ENCODE peak calls at places on chromosome 20, in nine cellular contexts. One of them, this sample, is unnamed.
A peak's percentile ranks its signal among the peaks of the same experiment; 100 is the strongest.

GRCh38 chr20:51749674-51750036 is 18.5 kb downstream of the ATP9A start:
- DNase-seq in HCT116: no peak
- DNase-seq in hepatocyte: no peak
- DNase-seq in thyroid gland: no peak
- DNase-seq in aorta: no peak
- DNase-seq in spleen: no peak
- DNase-seq in CD8-positive, alpha-beta memory T cell: no peak
- DNase-seq in keratinocyte: peak; percentile 15
- DNase-seq in mucosa of descending colon: no peak
- DNase-seq in this sample: no peak

GRCh38 chr20:47677314-47678129 is 107.8 kb downstream of the SULF2 start:
- DNase-seq in mucosa of descending colon: peak; percentile 61
- DNase-seq in CD8-positive, alpha-beta memory T cell: no peak
- DNase-seq in aorta: no peak
- DNase-seq in HCT116: peak; percentile 51
- DNase-seq in thyroid gland: peak; percentile 64
- DNase-seq in keratinocyte: no peak
- DNase-seq in spleen: peak; percentile 85
- DNase-seq in hepatocyte: peak; percentile 83
- DNase-seq in this sample: peak; percentile 42

GRCh38 chr20:61371501-61372150 is 119.6 kb downstream of the CDH4 start:
- DNase-seq in keratinocyte: no peak
- DNase-seq in thyroid gland: no peak
- DNase-seq in mucosa of descending colon: no peak
- DNase-seq in spleen: peak; percentile 66
- DNase-seq in hepatocyte: no peak
- DNase-seq in CD8-positive, alpha-beta memory T cell: no peak
- DNase-seq in HCT116: no peak
- DNase-seq in aorta: peak; percentile 20
- DNase-seq in this sample: no peak

GRCh38 chr20:2109425-2110210 is 8.0 kb downstream of the STK35 start:
- DNase-seq in aorta: no peak
- DNase-seq in CD8-positive, alpha-beta memory T cell: no peak
- DNase-seq in keratinocyte: no peak
- DNase-seq in thyroid gland: peak; percentile 18
- DNase-seq in HCT116: no peak
- DNase-seq in hepatocyte: peak; percentile 47
- DNase-seq in spleen: no peak
- DNase-seq in mucosa of descending colon: peak; percentile 41
- DNase-seq in this sample: peak; percentile 46

GRCh38 chr20:36542019-36542488 is 735 bp downstream of the MYL9 start:
- DNase-seq in CD8-positive, alpha-beta memory T cell: no peak
- DNase-seq in mucosa of descending colon: no peak
- DNase-seq in aorta: peak; percentile 82
- DNase-seq in keratinocyte: no peak
- DNase-seq in spleen: peak; percentile 61
- DNase-seq in thyroid gland: peak; percentile 58
- DNase-seq in hepatocyte: peak; percentile 58
- DNase-seq in HCT116: peak; percentile 33
- DNase-seq in this sample: peak; percentile 38

GRCh38 chr20:24136659-24137246 is 148.2 kb upstream of the GGTLC1 start:
- DNase-seq in CD8-positive, alpha-beta memory T cell: no peak
- DNase-seq in aorta: no peak
- DNase-seq in keratinocyte: peak; percentile 53
- DNase-seq in thyroid gland: no peak
- DNase-seq in HCT116: no peak
- DNase-seq in spleen: no peak
- DNase-seq in hepatocyte: no peak
- DNase-seq in mucosa of descending colon: no peak
- DNase-seq in this sample: no peak

GRCh38 chr20:49591217-49591865 is 23.4 kb upstream of the PTGIS start:
- DNase-seq in spleen: no peak
- DNase-seq in mucosa of descending colon: no peak
- DNase-seq in hepatocyte: peak; percentile 59
- DNase-seq in CD8-positive, alpha-beta memory T cell: no peak
- DNase-seq in aorta: no peak
- DNase-seq in keratinocyte: no peak
- DNase-seq in HCT116: no peak
- DNase-seq in thyroid gland: no peak
- DNase-seq in this sample: no peak

GRCh38 chr20:53829086-53829703 is 235.6 kb upstream of the ZNF217 start:
- DNase-seq in thyroid gland: no peak
- DNase-seq in mucosa of descending colon: no peak
- DNase-seq in aorta: no peak
- DNase-seq in spleen: no peak
- DNase-seq in HCT116: peak; percentile 78
- DNase-seq in hepatocyte: peak; percentile 76
- DNase-seq in CD8-positive, alpha-beta memory T cell: no peak
- DNase-seq in keratinocyte: peak; percentile 78
- DNase-seq in this sample: no peak

GRCh38 chr20:60138263-60139127 is 180.3 kb downstream of the CDH26 start:
- DNase-seq in spleen: peak; percentile 89
- DNase-seq in hepatocyte: no peak
- DNase-seq in HCT116: no peak
- DNase-seq in keratinocyte: no peak
- DNase-seq in aorta: peak; percentile 79
- DNase-seq in CD8-positive, alpha-beta memory T cell: no peak
- DNase-seq in mucosa of descending colon: peak; percentile 68
- DNase-seq in thyroid gland: peak; percentile 66
- DNase-seq in this sample: peak; percentile 48

DNA sequence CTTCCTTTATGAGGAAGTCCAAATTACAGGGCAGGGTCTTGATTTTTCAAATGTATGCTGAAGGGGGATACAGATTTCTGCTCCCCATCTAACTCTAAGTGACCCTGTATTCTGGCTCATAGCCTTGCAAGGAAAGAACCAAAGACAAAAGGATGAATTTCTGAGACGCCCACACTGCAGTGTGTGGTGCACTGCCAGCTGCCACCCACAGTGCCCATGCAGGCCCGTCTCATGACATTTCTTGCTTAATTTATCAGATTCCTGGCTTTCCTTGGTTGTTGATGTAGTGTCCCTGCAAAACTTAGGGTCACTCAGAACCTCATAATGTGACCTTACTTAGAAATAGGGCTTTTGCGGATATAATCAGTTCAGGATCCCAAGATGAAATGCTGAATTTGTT is 68.0 kb downstream of the CBLN4 start:
- DNase-seq in mucosa of descending colon: no peak
- DNase-seq in keratinocyte: no peak
- DNase-seq in aorta: no peak
- DNase-seq in spleen: no peak
- DNase-seq in thyroid gland: no peak
- DNase-seq in hepatocyte: no peak
- DNase-seq in CD8-positive, alpha-beta memory T cell: no peak
- DNase-seq in HCT116: no peak
- DNase-seq in this sample: no peak
- H3K9me3 ChIP-seq in mucosa of descending colon: no peaks in the 10 kb centered on the region
- H3K9me3 ChIP-seq in keratinocyte: no peaks in the 10 kb centered on the region
- H3K9me3 ChIP-seq in aorta: no peaks in the 10 kb centered on the region
- H3K9me3 ChIP-seq in spleen: peaks cover 5% of the 10 kb centered on the region
- H3K9me3 ChIP-seq in thyroid gland: no peaks in the 10 kb centered on the region
- H3K9me3 ChIP-seq in hepatocyte: no peaks in the 10 kb centered on the region
- H3K9me3 ChIP-seq in CD8-positive, alpha-beta memory T cell: no peaks in the 10 kb centered on the region
- H3K9me3 ChIP-seq in HCT116: peaks cover 14% of the 10 kb centered on the region
- H3K9me3 ChIP-seq in this sample: no peaks in the 10 kb centered on the region

GRCh38 chr20:42844751-42845150 is 345.0 kb downstream of the PTPRT start:
- DNase-seq in CD8-positive, alpha-beta memory T cell: no peak
- DNase-seq in thyroid gland: no peak
- DNase-seq in keratinocyte: no peak
- DNase-seq in HCT116: no peak
- DNase-seq in mucosa of descending colon: no peak
- DNase-seq in hepatocyte: no peak
- DNase-seq in aorta: no peak
- DNase-seq in spleen: no peak
- DNase-seq in this sample: no peak
- H3K4me3 ChIP-seq in CD8-positive, alpha-beta memory T cell: no peak overlapping the region
- H3K4me3 ChIP-seq in thyroid gland: no peak overlapping the region
- H3K4me3 ChIP-seq in keratinocyte: no peak overlapping the region
- H3K4me3 ChIP-seq in HCT116: no peak overlapping the region
- H3K4me3 ChIP-seq in mucosa of descending colon: no peak overlapping the region
- H3K4me3 ChIP-seq in hepatocyte: no peak overlapping the region
- H3K4me3 ChIP-seq in aorta: no peak overlapping the region
- H3K4me3 ChIP-seq in spleen: no peak overlapping the region
- H3K4me3 ChIP-seq in this sample: no peak overlapping the region

GRCh38 chr20:44552950-44553908 is 29.1 kb upstream of the PKIG start:
- DNase-seq in keratinocyte: no peak
- DNase-seq in aorta: no peak
- DNase-seq in CD8-positive, alpha-beta memory T cell: no peak
- DNase-seq in thyroid gland: peak; percentile 53
- DNase-seq in mucosa of descending colon: no peak
- DNase-seq in hepatocyte: peak; percentile 40
- DNase-seq in spleen: no peak
- DNase-seq in HCT116: no peak
- DNase-seq in this sample: no peak
- H3K4me1 ChIP-seq in keratinocyte: peaks cover 11% of the 10 kb centered on the region
- H3K4me1 ChIP-seq in aorta: no peaks in the 10 kb centered on the region
- H3K4me1 ChIP-seq in CD8-positive, alpha-beta memory T cell: no peaks in the 10 kb centered on the region
- H3K4me1 ChIP-seq in thyroid gland: peaks cover 19% of the 10 kb centered on the region
- H3K4me1 ChIP-seq in mucosa of descending colon: no peaks in the 10 kb centered on the region
- H3K4me1 ChIP-seq in hepatocyte: peaks cover 47% of the 10 kb centered on the region
- H3K4me1 ChIP-seq in spleen: no peaks in the 10 kb centered on the region
- H3K4me1 ChIP-seq in HCT116: peaks cover 18% of the 10 kb centered on the region
- H3K4me1 ChIP-seq in this sample: peaks cover 5% of the 10 kb centered on the region

DNA sequence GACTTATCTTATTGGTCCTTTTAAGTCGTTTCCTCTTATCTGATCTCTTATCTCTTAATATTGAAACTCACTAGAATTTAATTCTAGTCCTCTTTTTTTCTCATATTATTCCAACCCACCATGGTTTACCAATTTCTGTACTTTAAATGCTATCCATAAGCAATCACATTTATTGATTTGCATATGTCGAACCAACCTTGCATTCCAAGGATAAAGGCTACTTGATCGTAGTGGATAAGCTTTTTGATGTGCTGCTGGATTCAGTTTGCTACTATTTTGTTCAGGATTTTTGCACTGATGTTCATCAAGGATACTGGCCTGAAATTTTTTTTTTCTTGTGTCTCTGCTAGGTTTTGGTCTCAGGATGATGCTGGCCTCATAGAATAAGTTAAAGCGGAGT is 7.7 kb downstream of the DEFB125 start:
- DNase-seq in thyroid gland: no peak
- DNase-seq in mucosa of descending colon: no peak
- DNase-seq in hepatocyte: no peak
- DNase-seq in CD8-positive, alpha-beta memory T cell: no peak
- DNase-seq in aorta: no peak
- DNase-seq in spleen: no peak
- DNase-seq in HCT116: no peak
- DNase-seq in keratinocyte: no peak
- DNase-seq in this sample: no peak
- H3K9me3 ChIP-seq in thyroid gland: no peaks in the 10 kb centered on the region
- H3K9me3 ChIP-seq in mucosa of descending colon: peaks cover 5% of the 10 kb centered on the region
- H3K9me3 ChIP-seq in hepatocyte: no peaks in the 10 kb centered on the region
- H3K9me3 ChIP-seq in CD8-positive, alpha-beta memory T cell: no peaks in the 10 kb centered on the region
- H3K9me3 ChIP-seq in aorta: peaks cover 1% of the 10 kb centered on the region
- H3K9me3 ChIP-seq in spleen: peaks cover 23% of the 10 kb centered on the region
- H3K9me3 ChIP-seq in HCT116: peaks cover 3% of the 10 kb centered on the region
- H3K9me3 ChIP-seq in keratinocyte: no peaks in the 10 kb centered on the region
- H3K9me3 ChIP-seq in this sample: peaks cover 2% of the 10 kb centered on the region

GRCh38 chr20:57396638-57397003 is 5.4 kb downstream of the RBM38 start:
- DNase-seq in aorta: no peak
- DNase-seq in mucosa of descending colon: peak; percentile 16
- DNase-seq in CD8-positive, alpha-beta memory T cell: no peak
- DNase-seq in hepatocyte: no peak
- DNase-seq in keratinocyte: no peak
- DNase-seq in spleen: no peak
- DNase-seq in thyroid gland: no peak
- DNase-seq in HCT116: no peak
- DNase-seq in this sample: no peak
- H3K4me3 ChIP-seq in aorta: no peak overlapping the region
- H3K4me3 ChIP-seq in mucosa of descending colon: no peak overlapping the region
- H3K4me3 ChIP-seq in CD8-positive, alpha-beta memory T cell: peak overlapping the region; percentile 56
- H3K4me3 ChIP-seq in hepatocyte: no peak overlapping the region
- H3K4me3 ChIP-seq in keratinocyte: no peak overlapping the region
- H3K4me3 ChIP-seq in spleen: no peak overlapping the region
- H3K4me3 ChIP-seq in thyroid gland: no peak overlapping the region
- H3K4me3 ChIP-seq in HCT116: no peak overlapping the region
- H3K4me3 ChIP-seq in this sample: no peak overlapping the region

DNA sequence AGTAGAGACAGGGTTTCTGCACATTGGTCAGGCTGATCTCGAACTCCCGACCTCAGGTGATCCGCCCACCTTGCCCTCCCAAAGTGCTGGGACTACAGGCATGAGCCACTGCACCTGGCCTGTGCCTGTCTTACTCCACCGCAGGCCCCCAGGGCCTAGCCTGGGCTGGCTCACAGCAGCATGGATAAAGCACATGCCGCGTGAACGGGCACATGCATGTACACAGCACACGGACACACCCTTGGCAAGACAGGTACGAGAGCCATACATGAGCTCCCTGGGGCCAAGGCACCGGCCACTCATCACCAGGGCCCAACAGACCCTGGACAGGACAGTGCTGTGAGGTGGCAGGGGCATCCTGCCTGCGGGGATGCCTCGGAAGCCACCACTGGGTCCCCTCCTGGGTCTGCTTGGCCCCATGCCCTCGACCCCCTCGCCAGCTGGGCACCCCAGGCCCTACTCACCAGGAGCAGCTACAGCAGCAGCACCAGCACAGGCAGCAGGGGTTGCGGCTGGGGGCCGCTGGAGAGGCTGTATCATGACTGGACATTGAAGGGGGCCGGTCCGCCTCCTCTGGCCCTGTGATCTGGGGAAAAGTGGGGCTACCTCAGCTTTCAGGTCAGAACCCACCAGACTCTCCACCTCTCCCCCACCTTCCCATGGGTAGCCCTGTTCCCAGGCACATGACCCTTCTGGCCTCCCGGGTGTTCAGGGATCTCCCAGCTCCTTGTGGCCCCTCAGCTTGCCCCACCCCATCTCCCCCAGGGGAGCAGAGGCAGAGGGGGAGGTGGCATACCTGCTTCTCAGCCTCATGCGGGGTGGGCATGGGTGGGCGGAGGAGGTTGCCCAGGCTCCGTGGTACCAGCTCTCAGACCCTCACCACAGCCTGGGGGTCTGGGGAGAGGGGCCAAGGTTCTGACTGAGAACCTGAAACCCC is 3.0 kb downstream of the RGS19 start:
- DNase-seq in thyroid gland: no peak
- DNase-seq in keratinocyte: no peak
- DNase-seq in CD8-positive, alpha-beta memory T cell: no peak
- DNase-seq in HCT116: no peak
- DNase-seq in hepatocyte: no peak
- DNase-seq in spleen: peak; percentile 87
- DNase-seq in mucosa of descending colon: no peak
- DNase-seq in aorta: no peak
- DNase-seq in this sample: no peak
- H3K4me1 ChIP-seq in thyroid gland: peaks cover 11% of the 10 kb centered on the region
- H3K4me1 ChIP-seq in keratinocyte: peaks cover 13% of the 10 kb centered on the region
- H3K4me1 ChIP-seq in CD8-positive, alpha-beta memory T cell: peaks cover 21% of the 10 kb centered on the region
- H3K4me1 ChIP-seq in HCT116: peaks cover 14% of the 10 kb centered on the region
- H3K4me1 ChIP-seq in hepatocyte: peaks cover 9% of the 10 kb centered on the region
- H3K4me1 ChIP-seq in spleen: peaks cover 86% of the 10 kb centered on the region
- H3K4me1 ChIP-seq in mucosa of descending colon: peaks cover 12% of the 10 kb centered on the region
- H3K4me1 ChIP-seq in aorta: no peaks in the 10 kb centered on the region
- H3K4me1 ChIP-seq in this sample: peaks cover 19% of the 10 kb centered on the region

DNA sequence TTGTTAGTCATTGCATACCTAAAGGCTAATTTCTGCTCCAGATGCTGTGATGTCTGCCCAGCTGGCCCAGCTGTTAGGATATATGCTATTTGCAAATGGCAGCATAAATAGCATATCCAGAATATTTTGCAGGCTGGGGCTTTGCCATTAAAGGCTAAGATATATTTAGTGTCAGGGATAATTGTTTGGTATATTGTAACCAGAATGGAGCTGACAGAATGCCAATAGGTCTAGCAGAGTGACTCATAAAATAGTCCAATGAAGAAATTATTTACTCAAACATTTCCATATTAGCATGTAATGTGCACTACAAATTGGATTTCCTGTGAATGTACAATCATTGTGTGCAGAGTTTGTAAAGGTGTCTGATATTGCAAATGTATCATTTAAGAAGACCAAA is 584.1 kb upstream of the FLRT3 start:
- DNase-seq in thyroid gland: no peak
- DNase-seq in hepatocyte: no peak
- DNase-seq in aorta: no peak
- DNase-seq in CD8-positive, alpha-beta memory T cell: no peak
- DNase-seq in spleen: no peak
- DNase-seq in mucosa of descending colon: no peak
- DNase-seq in HCT116: no peak
- DNase-seq in keratinocyte: no peak
- DNase-seq in this sample: no peak
- H3K9me3 ChIP-seq in thyroid gland: no peaks in the 10 kb centered on the region
- H3K9me3 ChIP-seq in hepatocyte: no peaks in the 10 kb centered on the region
- H3K9me3 ChIP-seq in aorta: no peaks in the 10 kb centered on the region
- H3K9me3 ChIP-seq in CD8-positive, alpha-beta memory T cell: no peaks in the 10 kb centered on the region
- H3K9me3 ChIP-seq in spleen: no peaks in the 10 kb centered on the region
- H3K9me3 ChIP-seq in mucosa of descending colon: no peaks in the 10 kb centered on the region
- H3K9me3 ChIP-seq in HCT116: no peaks in the 10 kb centered on the region
- H3K9me3 ChIP-seq in keratinocyte: no peaks in the 10 kb centered on the region
- H3K9me3 ChIP-seq in this sample: no peaks in the 10 kb centered on the region

This sample was measured in transverse colon.